ENCODE peak calls at places on chromosome 15, in ten cellular contexts. One of them, this sample, is unnamed.
A peak's percentile ranks its signal among the peaks of the same experiment; 100 is the strongest.

GRCh38 chr15:71659730-71660067 is 150.7 kb upstream of the NR2E3 start:
- DNase-seq in A549: no peak
- DNase-seq in GM23338: no peak
- DNase-seq in stomach: no peak
- DNase-seq in right atrium auricular region: no peak
- DNase-seq in GM12878: no peak
- DNase-seq in ascending aorta: no peak
- DNase-seq in OCI-LY7: no peak
- DNase-seq in left ventricle myocardium inferior: no peak
- DNase-seq in CD8-positive, alpha-beta T cell: no peak
- DNase-seq in this sample: no peak

GRCh38 chr15:98126326-98127090 is 166.0 kb downstream of the ARRDC4 start:
- DNase-seq in A549: no peak
- DNase-seq in GM23338: no peak
- DNase-seq in stomach: no peak
- DNase-seq in right atrium auricular region: no peak
- DNase-seq in GM12878: no peak
- DNase-seq in ascending aorta: no peak
- DNase-seq in OCI-LY7: no peak
- DNase-seq in left ventricle myocardium inferior: no peak
- DNase-seq in CD8-positive, alpha-beta T cell: no peak
- DNase-seq in this sample: no peak

GRCh38 chr15:78925076-78925624 is 19.7 kb downstream of the CTSH start:
- DNase-seq in A549: no peak
- DNase-seq in GM23338: no peak
- DNase-seq in stomach: no peak
- DNase-seq in right atrium auricular region: no peak
- DNase-seq in GM12878: no peak
- DNase-seq in ascending aorta: no peak
- DNase-seq in OCI-LY7: no peak
- DNase-seq in left ventricle myocardium inferior: no peak
- DNase-seq in CD8-positive, alpha-beta T cell: no peak
- DNase-seq in this sample: no peak

GRCh38 chr15:67080118-67080899 is 14.9 kb downstream of the SMAD3 start:
- DNase-seq in A549: no peak
- DNase-seq in GM23338: no peak
- DNase-seq in stomach: peak; percentile 63
- DNase-seq in right atrium auricular region: no peak
- DNase-seq in GM12878: no peak
- DNase-seq in ascending aorta: no peak
- DNase-seq in OCI-LY7: no peak
- DNase-seq in left ventricle myocardium inferior: peak; percentile 37
- DNase-seq in CD8-positive, alpha-beta T cell: no peak
- DNase-seq in this sample: no peak

GRCh38 chr15:36784717-36785116 is 205.3 kb downstream of the CDIN1 start:
- DNase-seq in A549: no peak
- DNase-seq in GM23338: no peak
- DNase-seq in stomach: no peak
- DNase-seq in right atrium auricular region: no peak
- DNase-seq in GM12878: no peak
- DNase-seq in ascending aorta: no peak
- DNase-seq in OCI-LY7: no peak
- DNase-seq in left ventricle myocardium inferior: no peak
- DNase-seq in CD8-positive, alpha-beta T cell: no peak
- DNase-seq in this sample: no peak

GRCh38 chr15:67085237-67085817 is 19.9 kb downstream of the SMAD3 start:
- DNase-seq in A549: no peak
- DNase-seq in GM23338: no peak
- DNase-seq in stomach: no peak
- DNase-seq in right atrium auricular region: no peak
- DNase-seq in GM12878: no peak
- DNase-seq in ascending aorta: no peak
- DNase-seq in OCI-LY7: peak; percentile 54
- DNase-seq in left ventricle myocardium inferior: no peak
- DNase-seq in CD8-positive, alpha-beta T cell: no peak
- DNase-seq in this sample: no peak

GRCh38 chr15:44066211-44066827 is 128.8 kb downstream of the FRMD5 start:
- DNase-seq in A549: peak; percentile 24
- DNase-seq in GM23338: peak; percentile 95
- DNase-seq in stomach: peak; percentile 68
- DNase-seq in right atrium auricular region: no peak
- DNase-seq in GM12878: peak; percentile 25
- DNase-seq in ascending aorta: no peak
- DNase-seq in OCI-LY7: peak; percentile 83
- DNase-seq in left ventricle myocardium inferior: no peak
- DNase-seq in CD8-positive, alpha-beta T cell: peak; percentile 38
- DNase-seq in this sample: peak; percentile 33

GRCh38 chr15:80999623-81000036 is 1.1 kb upstream of the TLNRD1 start:
- DNase-seq in A549: no peak
- DNase-seq in GM23338: peak; percentile 48
- DNase-seq in stomach: peak; percentile 78
- DNase-seq in right atrium auricular region: no peak
- DNase-seq in GM12878: no peak
- DNase-seq in ascending aorta: no peak
- DNase-seq in OCI-LY7: peak; percentile 77
- DNase-seq in left ventricle myocardium inferior: no peak
- DNase-seq in CD8-positive, alpha-beta T cell: peak; percentile 22
- DNase-seq in this sample: peak; percentile 74

GRCh38 chr15:85171736-85172135 is 190.1 kb downstream of the PDE8A start:
- DNase-seq in A549: no peak
- DNase-seq in GM23338: no peak
- DNase-seq in stomach: no peak
- DNase-seq in right atrium auricular region: no peak
- DNase-seq in GM12878: no peak
- DNase-seq in ascending aorta: no peak
- DNase-seq in OCI-LY7: no peak
- DNase-seq in left ventricle myocardium inferior: no peak
- DNase-seq in CD8-positive, alpha-beta T cell: no peak
- DNase-seq in this sample: no peak

GRCh38 chr15:31360158-31360561 is 33.5 kb downstream of the KLF13 start:
- DNase-seq in A549: no peak
- DNase-seq in GM23338: no peak
- DNase-seq in stomach: no peak
- DNase-seq in right atrium auricular region: no peak
- DNase-seq in GM12878: no peak
- DNase-seq in ascending aorta: no peak
- DNase-seq in OCI-LY7: no peak
- DNase-seq in left ventricle myocardium inferior: no peak
- DNase-seq in CD8-positive, alpha-beta T cell: no peak
- DNase-seq in this sample: no peak
- H3K4me1 ChIP-seq in A549: peaks cover 14% of the 10 kb centered on the region
- H3K4me1 ChIP-seq in GM23338: peaks cover 50% of the 10 kb centered on the region
- H3K4me1 ChIP-seq in stomach: peaks cover 96% of the 10 kb centered on the region
- H3K4me1 ChIP-seq in right atrium auricular region: no peaks in the 10 kb centered on the region
- H3K4me1 ChIP-seq in GM12878: peaks cover 88% of the 10 kb centered on the region
- H3K4me1 ChIP-seq in ascending aorta: peaks cover 41% of the 10 kb centered on the region
- H3K4me1 ChIP-seq in OCI-LY7: peaks cover 98% of the 10 kb centered on the region
- H3K4me1 ChIP-seq in left ventricle myocardium inferior: peaks cover 100% of the 10 kb centered on the region
- H3K4me1 ChIP-seq in CD8-positive, alpha-beta T cell: peaks cover 99% of the 10 kb centered on the region
- H3K4me1 ChIP-seq in this sample: peaks cover 82% of the 10 kb centered on the region

DNA sequence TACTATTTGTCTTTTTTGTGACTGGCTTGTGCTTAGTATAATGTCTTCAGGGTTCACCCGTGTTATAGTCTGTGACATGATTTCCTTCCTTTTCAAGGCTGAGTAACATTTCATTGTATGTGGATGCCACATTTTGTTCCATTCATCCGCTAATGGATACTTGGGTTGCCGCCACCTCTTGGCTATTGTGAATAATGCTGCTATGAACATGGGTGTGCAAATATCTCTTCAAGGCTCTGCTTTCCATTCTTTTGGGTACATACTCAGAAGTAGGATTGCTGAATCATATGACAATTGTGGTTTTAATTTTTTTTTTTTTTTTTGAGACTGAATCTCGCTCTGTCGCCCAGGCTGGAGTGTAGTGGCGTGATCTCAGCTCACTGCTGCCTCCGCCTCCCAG is 15.4 kb downstream of the CRTC3 start:
- DNase-seq in A549: no peak
- DNase-seq in GM23338: no peak
- DNase-seq in stomach: no peak
- DNase-seq in right atrium auricular region: no peak
- DNase-seq in GM12878: no peak
- DNase-seq in ascending aorta: no peak
- DNase-seq in OCI-LY7: no peak
- DNase-seq in left ventricle myocardium inferior: no peak
- DNase-seq in CD8-positive, alpha-beta T cell: no peak
- DNase-seq in this sample: no peak
- TF ChIP-seq CTCF in A549: peak; percentile 17
- TF ChIP-seq CTCF in GM23338: peak; percentile 40
- TF ChIP-seq CTCF in stomach: no peak
- TF ChIP-seq CTCF in right atrium auricular region: no peak
- TF ChIP-seq CTCF in GM12878: no peak
- TF ChIP-seq CTCF in ascending aorta: no peak
- TF ChIP-seq CTCF in OCI-LY7: peak; percentile 53
- TF ChIP-seq CTCF in left ventricle myocardium inferior: no peak
- TF ChIP-seq CTCF in CD8-positive, alpha-beta T cell: no peak
- TF ChIP-seq CTCF in this sample: no peak

DNA sequence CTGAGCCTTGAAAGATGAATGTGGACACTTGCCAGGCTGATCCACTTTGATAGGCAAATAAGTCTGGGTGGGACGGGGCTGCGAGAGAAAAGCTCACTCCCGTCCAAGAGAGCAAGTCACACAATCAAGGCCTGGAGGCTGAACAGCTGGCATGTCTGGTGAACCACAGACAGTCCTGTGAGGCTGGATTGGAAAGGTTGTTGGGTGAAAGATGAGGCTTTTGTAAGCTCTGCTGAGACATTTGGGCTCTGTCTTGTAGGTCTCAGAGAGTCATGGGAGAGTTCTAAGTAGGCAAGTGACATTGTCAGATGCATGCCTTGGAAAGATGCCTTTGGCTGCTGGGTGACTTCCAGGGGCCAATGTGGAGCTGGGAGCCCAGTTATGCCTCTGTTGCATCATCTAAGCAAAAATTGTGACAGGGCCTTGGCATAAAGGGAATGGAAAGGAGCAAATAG is 38.5 kb downstream of the RPLP1 start:
- DNase-seq in A549: no peak
- DNase-seq in GM23338: no peak
- DNase-seq in stomach: no peak
- DNase-seq in right atrium auricular region: no peak
- DNase-seq in GM12878: no peak
- DNase-seq in ascending aorta: no peak
- DNase-seq in OCI-LY7: no peak
- DNase-seq in left ventricle myocardium inferior: peak; percentile 48
- DNase-seq in CD8-positive, alpha-beta T cell: no peak
- DNase-seq in this sample: no peak
- H3K4me3 ChIP-seq in A549: no peak overlapping the region
- H3K4me3 ChIP-seq in GM23338: no peak overlapping the region
- H3K4me3 ChIP-seq in stomach: no peak overlapping the region
- H3K4me3 ChIP-seq in right atrium auricular region: no peak overlapping the region
- H3K4me3 ChIP-seq in GM12878: no peak overlapping the region
- H3K4me3 ChIP-seq in ascending aorta: no peak overlapping the region
- H3K4me3 ChIP-seq in OCI-LY7: no peak overlapping the region
- H3K4me3 ChIP-seq in left ventricle myocardium inferior: no peak overlapping the region
- H3K4me3 ChIP-seq in CD8-positive, alpha-beta T cell: no peak overlapping the region
- H3K4me3 ChIP-seq in this sample: no peak overlapping the region

GRCh38 chr15:31298707-31299172 is 27.9 kb upstream of the KLF13 start:
- DNase-seq in A549: no peak
- DNase-seq in GM23338: no peak
- DNase-seq in stomach: peak; percentile 17
- DNase-seq in right atrium auricular region: peak; percentile 54
- DNase-seq in GM12878: no peak
- DNase-seq in ascending aorta: no peak
- DNase-seq in OCI-LY7: no peak
- DNase-seq in left ventricle myocardium inferior: no peak
- DNase-seq in CD8-positive, alpha-beta T cell: no peak
- DNase-seq in this sample: peak; percentile 49

GRCh38 chr15:31300981-31301686 is 25.5 kb upstream of the KLF13 start:
- DNase-seq in A549: no peak
- DNase-seq in GM23338: no peak
- DNase-seq in stomach: no peak
- DNase-seq in right atrium auricular region: peak; percentile 57
- DNase-seq in GM12878: no peak
- DNase-seq in ascending aorta: no peak
- DNase-seq in OCI-LY7: no peak
- DNase-seq in left ventricle myocardium inferior: no peak
- DNase-seq in CD8-positive, alpha-beta T cell: no peak
- DNase-seq in this sample: no peak

GRCh38 chr15:31297880-31298456 is 28.7 kb upstream of the KLF13 start:
- DNase-seq in A549: no peak
- DNase-seq in GM23338: no peak
- DNase-seq in stomach: peak; percentile 69
- DNase-seq in right atrium auricular region: peak; percentile 40
- DNase-seq in GM12878: no peak
- DNase-seq in ascending aorta: no peak
- DNase-seq in OCI-LY7: no peak
- DNase-seq in left ventricle myocardium inferior: no peak
- DNase-seq in CD8-positive, alpha-beta T cell: no peak
- DNase-seq in this sample: no peak

GRCh38 chr15:31300208-31300661 is 26.4 kb upstream of the KLF13 start:
- DNase-seq in A549: no peak
- DNase-seq in GM23338: no peak
- DNase-seq in stomach: no peak
- DNase-seq in right atrium auricular region: peak; percentile 47
- DNase-seq in GM12878: no peak
- DNase-seq in ascending aorta: no peak
- DNase-seq in OCI-LY7: no peak
- DNase-seq in left ventricle myocardium inferior: no peak
- DNase-seq in CD8-positive, alpha-beta T cell: no peak
- DNase-seq in this sample: peak; percentile 57

DNA sequence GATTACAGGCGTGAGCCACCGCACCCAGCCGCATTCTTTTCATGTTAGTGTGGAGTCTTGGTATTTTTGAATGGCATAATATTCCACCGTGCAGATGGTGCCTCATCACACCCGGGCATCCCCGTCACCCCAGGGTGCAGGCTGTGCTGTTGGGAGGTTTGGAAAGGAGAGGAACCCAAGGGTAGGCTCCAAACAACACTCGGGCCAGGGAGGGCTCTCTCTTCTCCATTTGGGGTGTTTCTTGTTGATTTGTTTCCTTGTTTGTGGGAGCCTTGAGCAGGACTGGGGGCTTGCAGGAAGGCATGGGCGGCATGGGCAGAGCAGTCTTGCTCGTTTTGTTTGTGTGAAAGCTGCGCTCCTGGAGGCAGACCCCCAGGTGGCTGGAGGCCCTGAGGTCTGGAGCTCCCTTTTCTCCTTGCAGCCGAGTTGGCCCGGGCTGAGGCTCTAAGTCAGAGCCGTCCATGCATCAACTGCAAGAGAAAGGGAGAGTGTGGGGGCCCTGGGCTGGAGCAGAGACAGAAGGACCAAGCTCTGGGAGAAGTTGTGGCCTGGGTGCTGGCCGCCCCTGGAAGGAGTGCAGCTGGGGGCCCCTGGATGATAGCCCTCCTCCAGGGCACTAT is 26.9 kb upstream of the KLF13 start:
- DNase-seq in A549: no peak
- DNase-seq in GM23338: no peak
- DNase-seq in stomach: no peak
- DNase-seq in right atrium auricular region: peak; percentile 52
- DNase-seq in GM12878: no peak
- DNase-seq in ascending aorta: no peak
- DNase-seq in OCI-LY7: no peak
- DNase-seq in left ventricle myocardium inferior: no peak
- DNase-seq in CD8-positive, alpha-beta T cell: no peak
- DNase-seq in this sample: no peak
- H3K4me1 ChIP-seq in A549: peaks cover 69% of the 10 kb centered on the region
- H3K4me1 ChIP-seq in GM23338: peaks cover 28% of the 10 kb centered on the region
- H3K4me1 ChIP-seq in stomach: peaks cover 17% of the 10 kb centered on the region
- H3K4me1 ChIP-seq in right atrium auricular region: no peaks in the 10 kb centered on the region
- H3K4me1 ChIP-seq in GM12878: peaks cover 11% of the 10 kb centered on the region
- H3K4me1 ChIP-seq in ascending aorta: no peaks in the 10 kb centered on the region
- H3K4me1 ChIP-seq in OCI-LY7: peaks cover 73% of the 10 kb centered on the region
- H3K4me1 ChIP-seq in left ventricle myocardium inferior: peaks cover 63% of the 10 kb centered on the region
- H3K4me1 ChIP-seq in CD8-positive, alpha-beta T cell: peaks cover 17% of the 10 kb centered on the region
- H3K4me1 ChIP-seq in this sample: peaks cover 16% of the 10 kb centered on the region

GRCh38 chr15:75649045-75649761 is 1.5 kb downstream of the SNX33 start:
- DNase-seq in A549: no peak
- DNase-seq in GM23338: no peak
- DNase-seq in stomach: no peak
- DNase-seq in right atrium auricular region: no peak
- DNase-seq in GM12878: no peak
- DNase-seq in ascending aorta: no peak
- DNase-seq in OCI-LY7: no peak
- DNase-seq in left ventricle myocardium inferior: no peak
- DNase-seq in CD8-positive, alpha-beta T cell: no peak
- DNase-seq in this sample: no peak
- TF ChIP-seq CTCF in A549: no peak
- TF ChIP-seq CTCF in GM23338: no peak
- TF ChIP-seq CTCF in stomach: no peak
- TF ChIP-seq CTCF in right atrium auricular region: no peak
- TF ChIP-seq CTCF in GM12878: no peak
- TF ChIP-seq CTCF in ascending aorta: no peak
- TF ChIP-seq CTCF in OCI-LY7: no peak
- TF ChIP-seq CTCF in left ventricle myocardium inferior: no peak
- TF ChIP-seq CTCF in CD8-positive, alpha-beta T cell: no peak
- TF ChIP-seq CTCF in this sample: no peak

This sample was measured in pancreas.